ENCODE peak calls at places on chromosomes 6 and 20, in seven cellular contexts. H, X, M, R, E, W and V are unnamed samples.

GRCh38 chr6:4670824-4671409 is 105.3 kb upstream of the CDYL start:
- DNase-seq in H (no peak), X (peak; percentile 14), M (no peak), R (no peak), E (peak; percentile 22), W (no peak), V (no peak)

GRCh38 chr6:150627601-150628012 is 27.9 kb downstream of the PLEKHG1 start:
- DNase-seq in H (no peak), X (peak; percentile 44), M (peak; percentile 32), R (no peak), E (no peak), W (no peak), V (no peak)

GRCh38 chr6:110629153-110629552 is 152.7 kb upstream of the SLC22A16 start:
- DNase-seq in H (no peak), X (no peak), M (no peak), R (no peak), E (no peak), W (no peak), V (no peak)

GRCh38 chr6:7523922-7524321 is 17.5 kb upstream of the DSP start:
- DNase-seq in H (no peak), X (peak; percentile 54), M (no peak), R (no peak), E (no peak), W (no peak), V (no peak)

GRCh38 chr6:169545956-169546355 is 155.9 kb downstream of the WDR27 start:
- DNase-seq in H (no peak), X (peak; percentile 47), M (no peak), R (no peak), E (peak; percentile 62), W (no peak), V (no peak)

GRCh38 chr6:15073344-15073789 is 172.5 kb upstream of the JARID2 start:
- DNase-seq in H (no peak), X (peak; percentile 14), M (no peak), R (no peak), E (peak; percentile 18), W (no peak), V (no peak)

GRCh38 chr20:62433655-62434054 is 6.3 kb upstream of the RBBP8NL start:
- DNase-seq in H (no peak), X (peak; percentile 20), M (no peak), R (no peak), E (no peak), W (no peak), V (no peak)

GRCh38 chr20:38873050-38873581 is 53.1 kb upstream of the FAM83D start:
- DNase-seq in H (peak; percentile 89), X (no peak), M (no peak), R (no peak), E (no peak), W (no peak), V (peak; percentile 23)

GRCh38 chr6:134544737-134545136 is 226.8 kb upstream of the SGK1 start:
- DNase-seq in H (no peak), X (no peak), M (no peak), R (no peak), E (no peak), W (no peak), V (no peak)

GRCh38 chr20:46242390-46242789 is 65.9 kb downstream of the CDH22 start:
- DNase-seq in H (no peak), X (no peak), M (no peak), R (no peak), E (no peak), W (no peak), V (no peak)

GRCh38 chr6:167660944-167661343 is 165.8 kb upstream of the AFDN start:
- DNase-seq in H (no peak), X (no peak), M (no peak), R (no peak), E (no peak), W (no peak), V (no peak)

GRCh38 chr20:20483328-20483727 is 115.4 kb downstream of the INSM1 start:
- DNase-seq in H (no peak), X (no peak), M (no peak), R (no peak), E (no peak), W (no peak), V (no peak)

GRCh38 chr6:109164331-109164730 is 69.0 kb downstream of the CEP57L1 start:
- DNase-seq in H (no peak), X (no peak), M (no peak), R (no peak), E (no peak), W (no peak), V (no peak)

GRCh38 chr6:134882426-134883038 is 67.4 kb downstream of the ALDH8A1 start:
- DNase-seq in H (peak; percentile 22), X (peak; percentile 73), M (peak; percentile 80), R (peak; percentile 38), E (peak; percentile 79), W (peak; percentile 72), V (peak; percentile 49)

GRCh38 chr6:80605165-80605989 is 498.9 kb downstream of the BCKDHB start:
- DNase-seq in H (no peak), X (peak; percentile 55), M (peak; percentile 71), R (no peak), E (peak; percentile 68), W (peak; percentile 74), V (no peak)

GRCh38 chr6:96582457-96582856 is 19.5 kb downstream of the FHL5 start:
- DNase-seq in H (no peak), X (no peak), M (no peak), R (no peak), E (no peak), W (no peak), V (no peak)

GRCh38 chr6:5453531-5453930 is 192.2 kb downstream of the FARS2 start:
- DNase-seq in H (no peak), X (no peak), M (no peak), R (peak; percentile 72), E (no peak), W (no peak), V (no peak)

GRCh38 chr6:163955131-163955530 is 540.6 kb downstream of the QKI start:
- DNase-seq in H (no peak), X (peak; percentile 67), M (no peak), R (no peak), E (peak; percentile 93), W (no peak), V (no peak)

GRCh38 chr6:158897236-158897635 is 78.1 kb upstream of the EZR start:
- DNase-seq in H (no peak), X (peak; percentile 9), M (no peak), R (no peak), E (no peak), W (no peak), V (no peak)

GRCh38 chr6:129493396-129493902 is 216.5 kb downstream of the ARHGAP18 start:
- DNase-seq in H (no peak), X (peak; percentile 75), M (peak; percentile 44), R (no peak), E (peak; percentile 78), W (no peak), V (no peak)

GRCh38 chr6:129494099-129494498 is 215.9 kb downstream of the ARHGAP18 start:
- DNase-seq in H (no peak), X (peak; percentile 42), M (no peak), R (no peak), E (peak; percentile 18), W (no peak), V (no peak)

GRCh38 chr6:129492260-129492659 is 217.7 kb downstream of the ARHGAP18 start:
- DNase-seq in H (no peak), X (peak; percentile 48), M (no peak), R (no peak), E (peak; percentile 57), W (no peak), V (no peak)

GRCh38 chr6:129491436-129491835 is 218.5 kb downstream of the ARHGAP18 start:
- DNase-seq in H (no peak), X (no peak), M (no peak), R (no peak), E (peak; percentile 16), W (no peak), V (no peak)

GRCh38 chr6:129494586-129494985 is 215.4 kb downstream of the ARHGAP18 start:
- DNase-seq in H (no peak), X (no peak), M (no peak), R (no peak), E (no peak), W (no peak), V (no peak)
- H3K4me1 ChIP-seq in H (peaks cover 27% of the 10 kb centered on the region), X (peaks cover 67% of the 10 kb centered on the region), M (peaks cover 30% of the 10 kb centered on the region), R (no peaks in the 10 kb centered on the region), E (peaks cover 18% of the 10 kb centered on the region), W (peaks cover 4% of the 10 kb centered on the region), V (peaks cover 15% of the 10 kb centered on the region)

GRCh38 chr6:22907085-22907484 is 337.7 kb downstream of the HDGFL1 start:
- DNase-seq in H (no peak), X (no peak), M (no peak), R (no peak), E (no peak), W (no peak), V (no peak)
- H3K4me3 ChIP-seq in H (no peak overlapping the region), X (no peak overlapping the region), M (no peak overlapping the region), R (no peak overlapping the region), E (no peak overlapping the region), W (no peak overlapping the region), V (no peak overlapping the region)

DNA sequence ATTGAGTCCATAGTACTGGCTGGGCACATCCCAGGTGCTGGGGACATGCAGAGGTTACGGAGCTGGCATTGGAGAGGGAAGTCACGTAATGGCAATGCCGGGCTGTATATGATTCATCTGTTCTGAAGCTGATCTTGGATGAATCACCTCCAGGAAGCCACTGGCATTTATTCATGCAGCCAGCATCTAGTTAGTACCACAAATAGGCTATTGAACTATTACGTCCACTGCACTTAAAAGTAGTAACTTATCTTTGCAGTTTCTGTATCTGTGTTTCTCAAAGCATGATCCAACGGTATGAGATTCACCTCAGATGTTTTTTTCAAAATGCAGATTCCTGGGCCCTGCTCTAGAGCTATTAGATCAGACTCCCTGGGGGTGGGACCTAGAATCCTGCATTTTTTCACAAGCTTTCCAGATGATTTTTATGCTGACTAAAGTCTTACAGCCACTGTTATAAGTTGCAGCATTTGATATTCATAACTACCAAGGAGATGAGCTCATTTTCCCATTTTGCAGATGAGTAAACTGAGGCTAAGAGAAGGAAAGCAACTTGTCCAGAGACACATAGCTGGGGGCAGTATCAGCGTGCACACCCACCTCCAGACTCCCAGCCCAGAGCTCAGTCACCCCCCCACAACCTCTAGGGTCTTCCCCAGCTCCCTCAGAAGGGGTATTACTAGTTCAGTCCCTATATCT is 44.0 kb upstream of the ID1 start:
- DNase-seq in H (no peak), X (peak; percentile 98), M (peak; percentile 66), R (no peak), E (peak; percentile 98), W (no peak), V (no peak)
- H3K4me1 ChIP-seq in H (peaks cover 12% of the 10 kb centered on the region), X (peaks cover 31% of the 10 kb centered on the region), M (peaks cover 4% of the 10 kb centered on the region), R (no peaks in the 10 kb centered on the region), E (peaks cover 18% of the 10 kb centered on the region), W (peaks cover 14% of the 10 kb centered on the region), V (peaks cover 6% of the 10 kb centered on the region)

DNA sequence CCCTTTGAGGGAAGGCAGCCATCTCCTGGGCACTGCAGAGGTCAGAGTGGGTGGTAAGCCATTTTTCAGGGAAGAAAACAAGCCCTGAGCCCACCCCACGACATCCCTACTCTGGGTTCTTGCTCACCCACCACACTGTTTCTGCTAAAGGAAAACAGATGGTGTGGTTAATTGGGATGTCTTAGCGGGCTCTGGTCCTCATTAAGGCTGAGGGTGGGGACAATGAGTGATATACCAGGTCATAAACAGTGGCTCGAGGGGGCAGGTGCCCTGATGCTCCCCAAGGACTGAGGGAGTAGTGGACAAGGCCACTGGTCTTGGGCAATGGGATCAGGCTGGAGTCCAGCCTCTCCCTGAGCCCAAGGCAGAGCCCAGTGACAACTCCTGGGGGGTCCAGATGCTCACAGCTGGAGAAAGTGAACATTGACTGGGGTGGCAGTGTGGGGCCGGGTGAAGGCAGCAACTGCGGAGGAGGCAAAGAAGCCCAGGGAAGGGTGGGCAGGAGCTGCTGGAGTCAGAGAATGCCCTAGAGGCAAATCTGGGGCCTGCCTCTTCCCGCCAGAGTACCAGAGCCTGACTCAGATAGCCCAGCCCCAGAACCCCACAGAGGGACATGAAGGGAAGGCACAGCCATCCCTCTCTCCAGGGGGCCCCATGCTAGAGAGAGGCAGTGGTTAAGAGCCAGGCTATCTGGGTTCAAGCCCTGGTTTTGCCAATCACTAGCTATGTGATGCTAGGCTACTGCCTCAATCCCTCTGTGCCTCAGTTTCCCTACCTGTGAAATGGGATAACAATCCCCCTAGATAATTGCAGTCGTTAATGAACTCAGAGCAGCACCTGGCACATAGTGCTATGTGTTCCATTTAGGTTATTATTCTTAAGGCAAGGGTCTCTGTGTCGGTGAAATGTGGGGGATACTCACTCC is 72.4 kb downstream of the MRPL14 start:
- DNase-seq in H (no peak), X (peak; percentile 90), M (no peak), R (no peak), E (peak; percentile 62), W (no peak), V (no peak)
- H3K4me3 ChIP-seq in H (no peak overlapping the region), X (no peak overlapping the region), M (no peak overlapping the region), R (no peak overlapping the region), E (no peak overlapping the region), W (no peak overlapping the region), V (no peak overlapping the region)